ENCODE peak calls at places on chromosomes 12 and 14, in five cellular contexts. C, F, H, O and A are unnamed samples.

GRCh38 chr14:103003850-103004249 is 53.5 kb downstream of the CDC42BPB start:
- DNase-seq in C (no peak), F (no peak), H (no peak), O (no peak), A (no peak)

GRCh38 chr12:122861586-122861970 is 26.3 kb downstream of the HIP1R start:
- DNase-seq in C (no peak), F (no peak), H (no peak), O (no peak), A (no peak)

GRCh38 chr12:3492868-3493224 is 1.8 kb downstream of the PRMT8 start:
- DNase-seq in C (no peak), F (no peak), H (no peak), O (no peak), A (no peak)

GRCh38 chr14:90107789-90108188 is 46.0 kb downstream of the KCNK13 start:
- DNase-seq in C (no peak), F (no peak), H (no peak), O (no peak), A (no peak)

GRCh38 chr12:25051171-25051570 is 102.3 kb upstream of the BCAT1 start:
- DNase-seq in C (no peak), F (no peak), H (no peak), O (no peak), A (no peak)

GRCh38 chr14:20415723-20416622 is 2.7 kb upstream of the TEP1 start:
- DNase-seq in C (no peak), F (no peak), H (peak), O (no peak), A (no peak)

GRCh38 chr12:132761032-132761910 is at the start of gene ANKLE2:
- DNase-seq in C (no peak), F (peak), H (peak), O (peak), A (peak)

GRCh38 chr12:40435251-40435650 is 210.5 kb downstream of the LRRK2 start:
- DNase-seq in C (no peak), F (no peak), H (no peak), O (no peak), A (no peak)

GRCh38 chr14:104441275-104442106 is 138.1 kb upstream of the C14orf180 start:
- DNase-seq in C (no peak), F (no peak), H (no peak), O (no peak), A (no peak)